ENCODE peak calls at places on chromosomes 5 and 9, in seven cellular contexts. X, E, Q, O, P, Y and M are unnamed samples.
A peak's percentile ranks its signal among the peaks of the same experiment; 100 is the strongest.

GRCh38 chr5:141508808-141509611 is 20.1 kb downstream of the PCDHGC5 start:
- DNase-seq in X (peak; percentile 96), E (no peak), Q (peak; percentile 90), O (no peak), P (peak; percentile 93), Y (peak; percentile 95), M (peak; percentile 45)

GRCh38 chr5:42498000-42498399 is 74.8 kb downstream of the GHR start:
- DNase-seq in X (no peak), E (no peak), Q (no peak), O (no peak), P (no peak), Y (no peak), M (no peak)

GRCh38 chr9:128203842-128204551 is 818 bp downstream of the DNM1 start:
- DNase-seq in X (peak; percentile 30), E (no peak), Q (peak; percentile 65), O (no peak), P (peak; percentile 62), Y (peak; percentile 78), M (no peak)

GRCh38 chr5:137666109-137666850 is 69.6 kb downstream of the KLHL3 start:
- DNase-seq in X (peak; percentile 43), E (no peak), Q (no peak), O (peak; percentile 32), P (peak; percentile 83), Y (peak; percentile 44), M (no peak)

GRCh38 chr5:88279584-88279983 is 10.9 kb upstream of the TMEM161B start:
- DNase-seq in X (peak; percentile 51), E (no peak), Q (no peak), O (no peak), P (peak; percentile 56), Y (no peak), M (no peak)

GRCh38 chr5:55572600-55572999 is 37.8 kb upstream of the PLPP1 start:
- DNase-seq in X (no peak), E (no peak), Q (no peak), O (no peak), P (no peak), Y (no peak), M (no peak)

GRCh38 chr5:152688561-152689274 is 283.6 kb upstream of the NMUR2 start:
- DNase-seq in X (peak; percentile 62), E (no peak), Q (peak; percentile 28), O (no peak), P (no peak), Y (no peak), M (no peak)

GRCh38 chr5:145362261-145362660 is 472.9 kb downstream of the PRELID2 start:
- DNase-seq in X (peak; percentile 92), E (no peak), Q (peak; percentile 45), O (no peak), P (no peak), Y (no peak), M (no peak)

GRCh38 chr5:137215261-137215660 is 283.9 kb downstream of the SPOCK1 start:
- DNase-seq in X (no peak), E (no peak), Q (no peak), O (no peak), P (no peak), Y (no peak), M (no peak)

GRCh38 chr9:15182755-15183154 is 124.3 kb downstream of the TTC39B start:
- DNase-seq in X (no peak), E (no peak), Q (no peak), O (no peak), P (no peak), Y (no peak), M (no peak)

GRCh38 chr5:168756517-168757391 is 177.6 kb upstream of the PANK3 start:
- DNase-seq in X (no peak), E (no peak), Q (no peak), O (no peak), P (no peak), Y (no peak), M (no peak)

GRCh38 chr5:78003442-78003841 is 227.3 kb upstream of the TBCA start:
- DNase-seq in X (no peak), E (no peak), Q (no peak), O (no peak), P (peak; percentile 92), Y (no peak), M (no peak)

GRCh38 chr5:149186506-149186905 is 45.2 kb downstream of the ABLIM3 start:
- DNase-seq in X (no peak), E (no peak), Q (no peak), O (no peak), P (no peak), Y (no peak), M (no peak)

GRCh38 chr5:23763170-23763569 is 255.8 kb downstream of the PRDM9 start:
- DNase-seq in X (no peak), E (no peak), Q (no peak), O (no peak), P (no peak), Y (no peak), M (no peak)

GRCh38 chr5:112418412-112419049 is 546 bp downstream of the EPB41L4A start:
- DNase-seq in X (no peak), E (no peak), Q (no peak), O (no peak), P (no peak), Y (no peak), M (no peak)

GRCh38 chr5:52668544-52669185 is 119.1 kb upstream of the ITGA1 start:
- DNase-seq in X (no peak), E (no peak), Q (no peak), O (no peak), P (no peak), Y (no peak), M (no peak)

GRCh38 chr5:180343110-180343845 is 9.9 kb downstream of the GFPT2 start:
- DNase-seq in X (peak; percentile 89), E (no peak), Q (no peak), O (no peak), P (peak; percentile 55), Y (no peak), M (no peak)

GRCh38 chr5:137287564-137287963 is 211.6 kb downstream of the SPOCK1 start:
- DNase-seq in X (no peak), E (no peak), Q (no peak), O (no peak), P (no peak), Y (no peak), M (no peak)

GRCh38 chr5:135047347-135047695 is 13.3 kb upstream of the PITX1 start:
- DNase-seq in X (no peak), E (no peak), Q (no peak), O (no peak), P (no peak), Y (no peak), M (no peak)

GRCh38 chr5:108280248-108280647 is 101.7 kb downstream of the FBXL17 start:
- DNase-seq in X (no peak), E (no peak), Q (no peak), O (no peak), P (no peak), Y (no peak), M (no peak)

GRCh38 chr9:70554881-70555280 is 140.4 kb upstream of the KLF9 start:
- DNase-seq in X (no peak), E (no peak), Q (no peak), O (no peak), P (peak; percentile 35), Y (peak; percentile 72), M (no peak)

GRCh38 chr5:31993182-31993961 is 180.7 kb downstream of the GOLPH3 start:
- DNase-seq in X (peak; percentile 73), E (no peak), Q (peak; percentile 62), O (no peak), P (peak; percentile 44), Y (no peak), M (no peak)

GRCh38 chr9:14080940-14081621 is 232.9 kb downstream of the NFIB start:
- DNase-seq in X (peak; percentile 81), E (no peak), Q (no peak), O (no peak), P (no peak), Y (peak; percentile 13), M (no peak)

GRCh38 chr9:91589101-91589553 is 165.5 kb upstream of the NFIL3 start:
- DNase-seq in X (peak; percentile 87), E (no peak), Q (no peak), O (no peak), P (no peak), Y (no peak), M (peak; percentile 9)

GRCh38 chr9:68495287-68495686 is 45.4 kb downstream of the TMEM252 start:
- DNase-seq in X (no peak), E (no peak), Q (no peak), O (no peak), P (no peak), Y (no peak), M (no peak)

GRCh38 chr5:16178745-16179372 is 732 bp downstream of the MARCHF11 start:
- DNase-seq in X (peak; percentile 52), E (no peak), Q (peak; percentile 73), O (peak; percentile 0), P (no peak), Y (no peak), M (peak; percentile 34)

GRCh38 chr9:101536938-101537337 is 3.3 kb downstream of the RNF20 start:
- DNase-seq in X (peak; percentile 43), E (no peak), Q (peak; percentile 20), O (no peak), P (peak; percentile 32), Y (peak; percentile 18), M (peak; percentile 19)

GRCh38 chr9:100669968-100670367 is 92.1 kb downstream of the CAVIN4 start:
- DNase-seq in X (no peak), E (no peak), Q (no peak), O (no peak), P (no peak), Y (no peak), M (no peak)

GRCh38 chr5:78638423-78638822 is 10.1 kb downstream of the LHFPL2 start:
- DNase-seq in X (peak; percentile 95), E (no peak), Q (peak; percentile 80), O (no peak), P (no peak), Y (no peak), M (peak; percentile 77)

GRCh38 chr5:45277860-45278259 is 418.3 kb downstream of the HCN1 start:
- DNase-seq in X (no peak), E (no peak), Q (no peak), O (no peak), P (no peak), Y (no peak), M (no peak)

GRCh38 chr9:127180457-127181314 is 58.3 kb upstream of the ANGPTL2 start:
- DNase-seq in X (no peak), E (no peak), Q (no peak), O (no peak), P (no peak), Y (no peak), M (peak; percentile 10)

GRCh38 chr9:11618241-11618805 is 1005.5 kb upstream of the PTPRD start:
- DNase-seq in X (no peak), E (no peak), Q (no peak), O (no peak), P (no peak), Y (no peak), M (no peak)

GRCh38 chr5:174751154-174751990 is 27.0 kb downstream of the MSX2 start:
- DNase-seq in X (no peak), E (no peak), Q (no peak), O (no peak), P (no peak), Y (no peak), M (no peak)

GRCh38 chr5:132666310-132667123 is 7.3 kb upstream of the IL4 start:
- DNase-seq in X (no peak), E (no peak), Q (no peak), O (no peak), P (no peak), Y (no peak), M (no peak)

GRCh38 chr5:119354522-119355243 is 1.1 kb upstream of the TNFAIP8 start:
- DNase-seq in X (no peak), E (no peak), Q (no peak), O (no peak), P (peak; percentile 28), Y (no peak), M (no peak)

GRCh38 chr5:78490709-78491485 is 130.5 kb downstream of the SCAMP1 start:
- DNase-seq in X (no peak), E (no peak), Q (no peak), O (no peak), P (no peak), Y (no peak), M (no peak)